ENCODE peak calls at places on chromosomes 16 and 17, in seven cellular contexts. O, R, I, T, M, Y and Q are unnamed samples.

GRCh38 chr17:61485067-61485775 is 33.0 kb downstream of the TBX4 start:
- DNase-seq in I (no peak), T (peak), O (no peak), M (no peak), R (no peak), Y (no peak), Q (no peak)

GRCh38 chr17:34252138-34252889 is 2.8 kb upstream of the CCL2 start:
- DNase-seq in T (peak), R (no peak), O (peak), M (peak), I (peak), Y (no peak), Q (no peak)

GRCh38 chr17:35684046-35684802 is 47.2 kb upstream of the RASL10B start:
- DNase-seq in Y (no peak), R (no peak), T (peak), O (peak), I (no peak), M (no peak), Q (no peak)

GRCh38 chr17:50498021-50498874 is 10.0 kb upstream of the MYCBPAP start:
- DNase-seq in T (peak), R (no peak), Y (no peak), M (no peak), I (no peak), O (no peak), Q (no peak)

GRCh38 chr17:36825113-36825955 is 111.9 kb upstream of the LHX1 start:
- DNase-seq in I (no peak), Y (no peak), T (no peak), M (no peak), O (no peak), R (no peak), Q (no peak)

GRCh38 chr16:82655315-82655714 is 28.5 kb downstream of the CDH13 start:
- DNase-seq in Y (no peak), T (no peak), O (peak), M (peak), R (no peak), I (no peak), Q (peak)

GRCh38 chr16:11075163-11075562 is 130.8 kb downstream of the CLEC16A start:
- DNase-seq in M (no peak), O (no peak), Y (no peak), R (no peak), T (no peak), I (no peak), Q (no peak)

GRCh38 chr16:35749253-35750141 is 2290.1 kb downstream of the TP53TG3F start:
- DNase-seq in R (no peak), M (no peak), Y (no peak), O (no peak), T (no peak), I (no peak), Q (no peak)

GRCh38 chr17:80846932-80847331 is 144.7 kb upstream of the CHMP6 start:
- DNase-seq in I (no peak), R (no peak), Y (no peak), O (no peak), M (no peak), T (no peak), Q (no peak)

GRCh38 chr16:82736161-82736697 is 109.5 kb downstream of the CDH13 start:
- DNase-seq in M (no peak), O (no peak), T (no peak), Y (no peak), R (no peak), I (no peak), Q (no peak)